ENCODE peak calls at places on chromosomes 1 and 21, in six cellular contexts. One of them, this sample, is unnamed.

GRCh38 chr1:183191833-183192232 is 5.8 kb downstream of the LAMC2 start:
- DNase-seq in activated naive CD4-positive, alpha-beta T cell treated with anti-CD3 and anti-CD28 coated beads, Interleukin-2, amount 50 U/mL, for 72 hours: no peak
- DNase-seq in GM12865: no peak
- DNase-seq in activated CD4-positive, alpha-beta T cell treated with anti-CD3 and anti-CD28 coated beads for 24 hours: no peak
- DNase-seq in ascending aorta: no peak
- DNase-seq in NCI-H1105: no peak
- DNase-seq in this sample: no peak

GRCh38 chr1:50978144-50978851 is 8.3 kb downstream of the CDKN2C start:
- DNase-seq in GM12865: peak
- DNase-seq in activated naive CD4-positive, alpha-beta T cell treated with anti-CD3 and anti-CD28 coated beads, Interleukin-2, amount 50 U/mL, for 72 hours: peak
- DNase-seq in NCI-H1105: peak
- DNase-seq in ascending aorta: no peak
- DNase-seq in activated CD4-positive, alpha-beta T cell treated with anti-CD3 and anti-CD28 coated beads for 24 hours: no peak
- DNase-seq in this sample: no peak

GRCh38 chr1:15055736-15056415 is 97.7 kb upstream of the TMEM51 start:
- DNase-seq in ascending aorta: no peak
- DNase-seq in activated naive CD4-positive, alpha-beta T cell treated with anti-CD3 and anti-CD28 coated beads, Interleukin-2, amount 50 U/mL, for 72 hours: no peak
- DNase-seq in activated CD4-positive, alpha-beta T cell treated with anti-CD3 and anti-CD28 coated beads for 24 hours: no peak
- DNase-seq in GM12865: no peak
- DNase-seq in NCI-H1105: no peak
- DNase-seq in this sample: no peak

GRCh38 chr1:207414606-207415108 is 39.5 kb upstream of the CR2 start:
- DNase-seq in GM12865: peak
- DNase-seq in activated naive CD4-positive, alpha-beta T cell treated with anti-CD3 and anti-CD28 coated beads, Interleukin-2, amount 50 U/mL, for 72 hours: peak
- DNase-seq in ascending aorta: no peak
- DNase-seq in NCI-H1105: no peak
- DNase-seq in activated CD4-positive, alpha-beta T cell treated with anti-CD3 and anti-CD28 coated beads for 24 hours: no peak
- DNase-seq in this sample: no peak

GRCh38 chr21:37119421-37120218 is 46.6 kb downstream of the TTC3 start:
- DNase-seq in activated CD4-positive, alpha-beta T cell treated with anti-CD3 and anti-CD28 coated beads for 24 hours: no peak
- DNase-seq in GM12865: no peak
- DNase-seq in NCI-H1105: no peak
- DNase-seq in ascending aorta: no peak
- DNase-seq in activated naive CD4-positive, alpha-beta T cell treated with anti-CD3 and anti-CD28 coated beads, Interleukin-2, amount 50 U/mL, for 72 hours: no peak
- DNase-seq in this sample: no peak

GRCh38 chr1:96863449-96863848 is 141.9 kb downstream of the PTBP2 start:
- DNase-seq in GM12865: no peak
- DNase-seq in NCI-H1105: no peak
- DNase-seq in activated CD4-positive, alpha-beta T cell treated with anti-CD3 and anti-CD28 coated beads for 24 hours: no peak
- DNase-seq in ascending aorta: no peak
- DNase-seq in activated naive CD4-positive, alpha-beta T cell treated with anti-CD3 and anti-CD28 coated beads, Interleukin-2, amount 50 U/mL, for 72 hours: no peak
- DNase-seq in this sample: no peak

GRCh38 chr1:61337981-61338848 is 255.9 kb downstream of the NFIA start:
- DNase-seq in GM12865: no peak
- DNase-seq in ascending aorta: peak
- DNase-seq in activated naive CD4-positive, alpha-beta T cell treated with anti-CD3 and anti-CD28 coated beads, Interleukin-2, amount 50 U/mL, for 72 hours: no peak
- DNase-seq in NCI-H1105: peak
- DNase-seq in activated CD4-positive, alpha-beta T cell treated with anti-CD3 and anti-CD28 coated beads for 24 hours: no peak
- DNase-seq in this sample: no peak

GRCh38 chr1:153679337-153680119 is 1.0 kb downstream of the NPR1 start:
- DNase-seq in GM12865: no peak
- DNase-seq in activated CD4-positive, alpha-beta T cell treated with anti-CD3 and anti-CD28 coated beads for 24 hours: no peak
- DNase-seq in NCI-H1105: no peak
- DNase-seq in activated naive CD4-positive, alpha-beta T cell treated with anti-CD3 and anti-CD28 coated beads, Interleukin-2, amount 50 U/mL, for 72 hours: peak
- DNase-seq in ascending aorta: no peak
- DNase-seq in this sample: no peak

GRCh38 chr1:24702511-24703293 is 42.5 kb upstream of the CLIC4 start:
- DNase-seq in GM12865: no peak
- DNase-seq in activated CD4-positive, alpha-beta T cell treated with anti-CD3 and anti-CD28 coated beads for 24 hours: no peak
- DNase-seq in ascending aorta: no peak
- DNase-seq in NCI-H1105: no peak
- DNase-seq in activated naive CD4-positive, alpha-beta T cell treated with anti-CD3 and anti-CD28 coated beads, Interleukin-2, amount 50 U/mL, for 72 hours: no peak
- DNase-seq in this sample: no peak

GRCh38 chr1:202723708-202724107 is 13.5 kb upstream of the SYT2 start:
- DNase-seq in activated naive CD4-positive, alpha-beta T cell treated with anti-CD3 and anti-CD28 coated beads, Interleukin-2, amount 50 U/mL, for 72 hours: no peak
- DNase-seq in GM12865: no peak
- DNase-seq in ascending aorta: no peak
- DNase-seq in NCI-H1105: no peak
- DNase-seq in activated CD4-positive, alpha-beta T cell treated with anti-CD3 and anti-CD28 coated beads for 24 hours: no peak
- DNase-seq in this sample: no peak

GRCh38 chr1:159015440-159015909 is 5.8 kb downstream of the IFI16 start:
- DNase-seq in NCI-H1105: no peak
- DNase-seq in activated naive CD4-positive, alpha-beta T cell treated with anti-CD3 and anti-CD28 coated beads, Interleukin-2, amount 50 U/mL, for 72 hours: peak
- DNase-seq in GM12865: peak
- DNase-seq in activated CD4-positive, alpha-beta T cell treated with anti-CD3 and anti-CD28 coated beads for 24 hours: peak
- DNase-seq in ascending aorta: peak
- DNase-seq in this sample: no peak

GRCh38 chr1:165661691-165662090 is 30.7 kb downstream of the MGST3 start:
- DNase-seq in GM12865: no peak
- DNase-seq in ascending aorta: no peak
- DNase-seq in NCI-H1105: no peak
- DNase-seq in activated naive CD4-positive, alpha-beta T cell treated with anti-CD3 and anti-CD28 coated beads, Interleukin-2, amount 50 U/mL, for 72 hours: no peak
- DNase-seq in activated CD4-positive, alpha-beta T cell treated with anti-CD3 and anti-CD28 coated beads for 24 hours: no peak
- DNase-seq in this sample: no peak

GRCh38 chr1:46595127-46595526 is 8.9 kb downstream of the MKNK1 start:
- DNase-seq in NCI-H1105: no peak
- DNase-seq in ascending aorta: no peak
- DNase-seq in GM12865: no peak
- DNase-seq in activated naive CD4-positive, alpha-beta T cell treated with anti-CD3 and anti-CD28 coated beads, Interleukin-2, amount 50 U/mL, for 72 hours: no peak
- DNase-seq in activated CD4-positive, alpha-beta T cell treated with anti-CD3 and anti-CD28 coated beads for 24 hours: no peak
- DNase-seq in this sample: no peak

GRCh38 chr1:218478336-218478735 is 133.2 kb downstream of the TGFB2 start:
- DNase-seq in activated naive CD4-positive, alpha-beta T cell treated with anti-CD3 and anti-CD28 coated beads, Interleukin-2, amount 50 U/mL, for 72 hours: no peak
- DNase-seq in GM12865: no peak
- DNase-seq in NCI-H1105: no peak
- DNase-seq in activated CD4-positive, alpha-beta T cell treated with anti-CD3 and anti-CD28 coated beads for 24 hours: no peak
- DNase-seq in ascending aorta: no peak
- DNase-seq in this sample: no peak

GRCh38 chr1:48469616-48470500 is 2.1 kb downstream of the SPATA6 start:
- DNase-seq in NCI-H1105: no peak
- DNase-seq in ascending aorta: no peak
- DNase-seq in GM12865: no peak
- DNase-seq in activated naive CD4-positive, alpha-beta T cell treated with anti-CD3 and anti-CD28 coated beads, Interleukin-2, amount 50 U/mL, for 72 hours: no peak
- DNase-seq in activated CD4-positive, alpha-beta T cell treated with anti-CD3 and anti-CD28 coated beads for 24 hours: no peak
- DNase-seq in this sample: no peak

GRCh38 chr1:11384170-11384554 is 94.8 kb upstream of the DISP3 start:
- DNase-seq in activated CD4-positive, alpha-beta T cell treated with anti-CD3 and anti-CD28 coated beads for 24 hours: no peak
- DNase-seq in activated naive CD4-positive, alpha-beta T cell treated with anti-CD3 and anti-CD28 coated beads, Interleukin-2, amount 50 U/mL, for 72 hours: no peak
- DNase-seq in ascending aorta: no peak
- DNase-seq in NCI-H1105: no peak
- DNase-seq in GM12865: peak
- DNase-seq in this sample: no peak

GRCh38 chr1:201423655-201424610 is 2.4 kb upstream of the TNNI1 start:
- DNase-seq in activated CD4-positive, alpha-beta T cell treated with anti-CD3 and anti-CD28 coated beads for 24 hours: no peak
- DNase-seq in activated naive CD4-positive, alpha-beta T cell treated with anti-CD3 and anti-CD28 coated beads, Interleukin-2, amount 50 U/mL, for 72 hours: no peak
- DNase-seq in ascending aorta: no peak
- DNase-seq in NCI-H1105: no peak
- DNase-seq in GM12865: no peak
- DNase-seq in this sample: no peak

GRCh38 chr1:227218870-227219578 is 99.3 kb downstream of the CDC42BPA start:
- DNase-seq in ascending aorta: no peak
- DNase-seq in activated CD4-positive, alpha-beta T cell treated with anti-CD3 and anti-CD28 coated beads for 24 hours: no peak
- DNase-seq in activated naive CD4-positive, alpha-beta T cell treated with anti-CD3 and anti-CD28 coated beads, Interleukin-2, amount 50 U/mL, for 72 hours: no peak
- DNase-seq in NCI-H1105: no peak
- DNase-seq in GM12865: no peak
- DNase-seq in this sample: no peak

GRCh38 chr1:231618588-231619256 is 7.9 kb upstream of the DISC1 start:
- DNase-seq in ascending aorta: no peak
- DNase-seq in activated CD4-positive, alpha-beta T cell treated with anti-CD3 and anti-CD28 coated beads for 24 hours: no peak
- DNase-seq in activated naive CD4-positive, alpha-beta T cell treated with anti-CD3 and anti-CD28 coated beads, Interleukin-2, amount 50 U/mL, for 72 hours: no peak
- DNase-seq in NCI-H1105: no peak
- DNase-seq in GM12865: no peak
- DNase-seq in this sample: no peak

GRCh38 chr21:16608209-16608830 is 878.5 kb downstream of the USP25 start:
- DNase-seq in ascending aorta: no peak
- DNase-seq in activated CD4-positive, alpha-beta T cell treated with anti-CD3 and anti-CD28 coated beads for 24 hours: no peak
- DNase-seq in activated naive CD4-positive, alpha-beta T cell treated with anti-CD3 and anti-CD28 coated beads, Interleukin-2, amount 50 U/mL, for 72 hours: no peak
- DNase-seq in NCI-H1105: no peak
- DNase-seq in GM12865: no peak
- DNase-seq in this sample: no peak

GRCh38 chr1:183987593-183988318 is 49.8 kb downstream of the COLGALT2 start:
- DNase-seq in NCI-H1105: no peak
- DNase-seq in ascending aorta: no peak
- DNase-seq in activated naive CD4-positive, alpha-beta T cell treated with anti-CD3 and anti-CD28 coated beads, Interleukin-2, amount 50 U/mL, for 72 hours: no peak
- DNase-seq in activated CD4-positive, alpha-beta T cell treated with anti-CD3 and anti-CD28 coated beads for 24 hours: no peak
- DNase-seq in GM12865: no peak
- DNase-seq in this sample: no peak

GRCh38 chr1:179879797-179880196 is 2.2 kb upstream of the TOR1AIP2 start:
- DNase-seq in GM12865: peak
- DNase-seq in ascending aorta: no peak
- DNase-seq in activated CD4-positive, alpha-beta T cell treated with anti-CD3 and anti-CD28 coated beads for 24 hours: no peak
- DNase-seq in NCI-H1105: no peak
- DNase-seq in activated naive CD4-positive, alpha-beta T cell treated with anti-CD3 and anti-CD28 coated beads, Interleukin-2, amount 50 U/mL, for 72 hours: no peak
- DNase-seq in this sample: no peak

GRCh38 chr1:54955359-54955758 is 25.1 kb upstream of the TMEM61 start:
- DNase-seq in GM12865: no peak
- DNase-seq in ascending aorta: no peak
- DNase-seq in activated naive CD4-positive, alpha-beta T cell treated with anti-CD3 and anti-CD28 coated beads, Interleukin-2, amount 50 U/mL, for 72 hours: no peak
- DNase-seq in activated CD4-positive, alpha-beta T cell treated with anti-CD3 and anti-CD28 coated beads for 24 hours: no peak
- DNase-seq in NCI-H1105: no peak
- DNase-seq in this sample: no peak

GRCh38 chr1:205144751-205145150 is 23.0 kb upstream of the RBBP5 start:
- DNase-seq in activated naive CD4-positive, alpha-beta T cell treated with anti-CD3 and anti-CD28 coated beads, Interleukin-2, amount 50 U/mL, for 72 hours: no peak
- DNase-seq in activated CD4-positive, alpha-beta T cell treated with anti-CD3 and anti-CD28 coated beads for 24 hours: no peak
- DNase-seq in NCI-H1105: no peak
- DNase-seq in GM12865: no peak
- DNase-seq in ascending aorta: no peak
- DNase-seq in this sample: no peak

GRCh38 chr1:221419513-221420088 is 322.3 kb downstream of the DUSP10 start:
- DNase-seq in ascending aorta: no peak
- DNase-seq in NCI-H1105: no peak
- DNase-seq in GM12865: no peak
- DNase-seq in activated naive CD4-positive, alpha-beta T cell treated with anti-CD3 and anti-CD28 coated beads, Interleukin-2, amount 50 U/mL, for 72 hours: no peak
- DNase-seq in activated CD4-positive, alpha-beta T cell treated with anti-CD3 and anti-CD28 coated beads for 24 hours: no peak
- DNase-seq in this sample: no peak

GRCh38 chr1:27598902-27599528 is 4.9 kb downstream of the AHDC1 start:
- DNase-seq in activated CD4-positive, alpha-beta T cell treated with anti-CD3 and anti-CD28 coated beads for 24 hours: peak
- DNase-seq in NCI-H1105: peak
- DNase-seq in GM12865: no peak
- DNase-seq in activated naive CD4-positive, alpha-beta T cell treated with anti-CD3 and anti-CD28 coated beads, Interleukin-2, amount 50 U/mL, for 72 hours: peak
- DNase-seq in ascending aorta: peak
- DNase-seq in this sample: no peak

This sample was measured in cortex of kidney.